ENCODE peak calls at places on chromosomes 4 and X, in nine cellular contexts. P is nephron progenitor cell; K is stimulated activated CD4-positive, alpha-beta T cell treated with anti-CD3 and anti-CD28 coated beads, Interleukin-1b, Interleukin-23, amount 100 ng/mL, for 24 hours; Q is choroid plexus epithelial cell; A is NCI-H2171 treated with DMSO at 0.1 percent for 48 hours; M is HCT116; I is adrenal gland; Z is GM23248; O is GM04504. Y is an unnamed sample.

GRCh38 chr4:36285784-36286480 is 4.5 kb downstream of the DTHD1 start:
- DNase-seq in M (peak), K (peak), Z (no peak), I (no peak), Q (no peak), A (no peak), O (no peak), P (no peak), Y (no peak)

GRCh38 chr4:165191253-165191652 is 16.1 kb upstream of the KLHL2 start:
- DNase-seq in P (no peak), Q (no peak), O (no peak), I (no peak), A (no peak), K (no peak), Z (no peak), M (no peak), Y (no peak)

GRCh38 chr4:71872767-71873422 is 89.0 kb upstream of the GC start:
- DNase-seq in P (no peak), K (no peak), A (no peak), I (no peak), M (no peak), Q (no peak), Z (no peak), O (no peak), Y (no peak)

GRCh38 chr4:54499308-54500074 is 158.3 kb upstream of the KIT start:
- DNase-seq in Q (peak), Z (peak), P (no peak), I (no peak), O (peak), M (no peak), K (no peak), A (no peak), Y (peak)

GRCh38 chr4:51831133-51831532 is 11.8 kb upstream of the DCUN1D4 start:
- DNase-seq in K (peak), M (peak), Z (peak), Q (peak), O (no peak), P (peak), A (peak), I (peak), Y (peak)

GRCh38 chr4:153018031-153018430 is 81.9 kb downstream of the FHDC1 start:
- DNase-seq in A (no peak), M (no peak), Z (no peak), K (no peak), O (no peak), I (no peak), Q (no peak), P (no peak), Y (no peak)

GRCh38 chr4:108355523-108356208 is 186.9 kb upstream of the LEF1 start:
- DNase-seq in A (peak), Q (no peak), K (no peak), Z (no peak), I (no peak), O (no peak), M (no peak), P (no peak), Y (no peak)

GRCh38 chrX:38864165-38864564 is 62.9 kb downstream of the MID1IP1 start:
- DNase-seq in A (no peak), P (no peak), Q (peak), K (no peak), Z (peak), I (no peak), M (no peak), O (no peak), Y (no peak)

GRCh38 chrX:29397506-29397905 is 810.3 kb downstream of the IL1RAPL1 start:
- DNase-seq in P (no peak), I (no peak), Q (peak), O (peak), A (no peak), K (no peak), Z (peak), M (no peak), Y (peak)

GRCh38 chr4:92104506-92104905 is 199.3 kb upstream of the GRID2 start:
- DNase-seq in P (no peak), Q (peak), Z (no peak), O (no peak), K (no peak), A (peak), M (no peak), I (no peak), Y (no peak)

GRCh38 chrX:13376857-13377441 is 57.1 kb upstream of the ATXN3L start:
- DNase-seq in Z (peak), K (no peak), P (no peak), O (peak), M (no peak), Q (peak), A (peak), I (no peak), Y (peak)

GRCh38 chr4:1594871-1595788 is 89.0 kb downstream of the FAM53A start:
- DNase-seq in Z (no peak), K (no peak), A (peak), M (no peak), P (no peak), I (no peak), O (no peak), Q (no peak), Y (no peak)

GRCh38 chr4:13881880-13882279 is 254.4 kb upstream of the BOD1L1 start:
- DNase-seq in K (no peak), A (no peak), I (no peak), Q (peak), Z (peak), M (no peak), P (no peak), O (no peak), Y (no peak)

Y was measured in iris pigment epithelial cell.